ENCODE peak calls at places on chromosomes 12 and 14, in four cellular contexts. B, Z, P and M are unnamed samples.

GRCh38 chr12:57456145-57456700 is 1.1 kb downstream of the INHBE start:
- DNase-seq in B (peak; percentile 44), Z (peak; percentile 51), P (peak; percentile 92), M (peak; percentile 62)

GRCh38 chr14:58992935-58993334 is 195.5 kb upstream of the DAAM1 start:
- DNase-seq in B (no peak), Z (no peak), P (no peak), M (no peak)

GRCh38 chr14:95130545-95130944 is 26.8 kb downstream of the DICER1 start:
- DNase-seq in B (no peak), Z (no peak), P (no peak), M (no peak)

GRCh38 chr12:92995258-92995905 is 66.3 kb upstream of the EEA1 start:
- DNase-seq in B (no peak), Z (no peak), P (no peak), M (no peak)

GRCh38 chr12:127293507-127294310 is 973.3 kb upstream of the TMEM132C start:
- DNase-seq in B (peak; percentile 33), Z (peak; percentile 8), P (peak; percentile 85), M (peak; percentile 2)

GRCh38 chr12:111462134-111462821 is 56.6 kb downstream of the SH2B3 start:
- DNase-seq in B (peak; percentile 87), Z (no peak), P (no peak), M (no peak)

GRCh38 chr14:77059276-77059934 is 30.9 kb upstream of the IRF2BPL start:
- DNase-seq in B (peak; percentile 91), Z (no peak), P (peak; percentile 86), M (peak; percentile 83)

GRCh38 chr12:22880331-22880730 is 255.4 kb downstream of the ETNK1 start:
- DNase-seq in B (no peak), Z (no peak), P (no peak), M (no peak)

GRCh38 chr12:111788178-111788654 is 21.5 kb downstream of the ALDH2 start:
- DNase-seq in B (peak; percentile 55), Z (no peak), P (no peak), M (no peak)

GRCh38 chr12:39553476-39553875 is 66.1 kb downstream of the ABCD2 start:
- DNase-seq in B (no peak), Z (no peak), P (no peak), M (peak; percentile 79)

GRCh38 chr12:101490286-101490920 is 15.3 kb downstream of the SPIC start:
- DNase-seq in B (no peak), Z (peak; percentile 12), P (peak; percentile 71), M (no peak)

GRCh38 chr12:114674201-114675047 is 9.6 kb downstream of the TBX3 start:
- DNase-seq in B (peak; percentile 64), Z (peak; percentile 21), P (peak; percentile 63), M (no peak)

GRCh38 chr12:120658286-120659150 is 18.1 kb downstream of the CABP1 start:
- DNase-seq in B (no peak), Z (no peak), P (no peak), M (peak; percentile 5)

DNA sequence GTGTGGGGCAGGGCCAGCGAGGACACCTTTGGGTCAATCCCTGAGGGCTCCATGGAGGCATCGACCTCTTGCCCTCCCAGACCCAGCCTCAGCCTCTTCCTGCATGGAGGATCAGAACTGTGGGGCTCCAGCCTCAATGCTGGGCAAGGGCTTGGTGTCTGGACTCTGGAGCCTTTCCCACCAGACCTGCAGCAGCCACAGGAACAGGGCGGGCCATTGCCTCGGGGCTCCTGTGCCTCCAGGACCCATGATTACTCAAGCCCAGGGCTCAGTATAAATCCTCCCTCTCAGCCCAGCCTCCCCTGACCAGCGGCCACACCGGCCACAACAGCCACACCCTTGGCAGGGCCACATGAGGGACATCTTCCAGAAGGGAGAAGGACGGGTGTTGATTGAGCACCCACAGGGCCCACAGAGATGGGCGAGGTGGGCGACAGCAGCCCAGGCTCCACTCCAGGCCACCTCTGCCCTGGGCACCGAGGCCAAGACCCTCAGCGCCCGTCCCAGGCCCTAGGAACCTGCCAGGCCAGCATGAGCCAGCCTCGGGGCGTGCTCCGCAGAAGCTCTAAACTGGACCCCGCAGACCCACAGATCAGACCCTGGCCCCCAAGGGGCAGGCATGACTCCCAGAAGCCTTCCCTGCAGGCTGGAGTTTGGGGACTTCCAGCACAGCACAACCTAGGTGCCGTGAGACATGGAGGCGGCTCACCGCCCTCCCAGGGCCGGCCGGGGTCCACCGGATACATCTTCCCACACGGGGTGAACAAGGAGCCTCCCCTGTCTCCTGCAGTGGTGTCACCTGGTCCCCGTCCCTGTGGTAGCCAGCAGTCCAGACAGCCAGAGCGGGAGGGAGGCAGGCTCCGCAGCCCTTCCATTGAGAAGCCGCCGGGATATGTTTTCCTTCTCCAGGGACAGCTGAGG is 25.1 kb downstream of the NCOR2 start:
- DNase-seq in B (no peak), Z (no peak), P (no peak), M (peak; percentile 85)
- H2AK5ac ChIP-seq in B (no peak overlapping the region), Z (peak overlapping the region; percentile 90), P (no peak overlapping the region), M (no peak overlapping the region)

DNA sequence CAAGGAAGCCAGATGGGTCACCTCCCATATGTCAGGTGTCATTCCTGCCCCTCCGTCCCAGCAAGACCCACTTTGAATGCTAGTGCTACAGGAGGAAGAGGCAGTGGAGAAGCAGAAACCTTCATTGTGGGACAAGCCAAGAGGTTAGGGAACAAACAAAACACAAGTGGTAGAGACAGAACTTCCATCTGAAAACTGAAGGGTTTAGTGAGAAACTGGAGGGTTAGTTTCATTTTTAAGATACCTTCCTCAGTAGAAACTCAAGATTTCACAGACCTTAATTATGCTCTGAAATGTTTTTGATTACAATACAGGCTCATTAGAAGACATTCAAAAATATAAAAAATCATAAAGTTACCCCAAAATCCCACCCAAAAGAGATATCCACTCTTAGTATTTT is 24.3 kb downstream of the DMAC2L start:
- DNase-seq in B (no peak), Z (no peak), P (no peak), M (no peak)
- H2BK5ac ChIP-seq in B (peak overlapping the region; percentile 71), Z (no peak overlapping the region), P (no peak overlapping the region), M (no peak overlapping the region)

DNA sequence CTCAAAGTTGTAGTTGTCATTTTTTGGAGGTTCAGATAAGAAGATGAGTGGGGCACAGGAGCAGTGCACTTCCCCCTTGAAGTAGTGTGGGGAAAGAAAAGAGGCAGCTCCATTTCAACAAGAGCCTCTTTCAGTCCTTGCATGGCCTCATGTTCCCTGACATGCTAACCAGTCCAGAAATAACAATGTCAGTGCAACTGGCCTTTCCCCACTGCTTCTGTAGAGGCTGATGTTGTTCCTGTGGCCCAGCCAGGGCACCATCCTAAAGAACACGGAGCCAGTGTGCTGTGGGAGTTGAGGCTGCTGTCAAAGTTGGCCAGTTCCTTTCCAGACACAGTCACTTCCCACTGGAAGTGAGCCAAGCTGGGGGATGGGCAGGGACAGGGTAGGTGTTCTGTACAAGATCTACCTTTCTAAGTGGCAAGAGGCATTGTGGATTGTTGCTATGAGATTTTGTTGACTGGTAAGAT is 77.7 kb upstream of the SLC38A2 start:
- DNase-seq in B (no peak), Z (no peak), P (no peak), M (no peak)
- H2AK5ac ChIP-seq in B (peak overlapping the region; percentile 72), Z (no peak overlapping the region), P (no peak overlapping the region), M (no peak overlapping the region)

GRCh38 chr12:54356951-54357356 is 7.3 kb downstream of the GPR84 start:
- DNase-seq in B (no peak), Z (no peak), P (peak; percentile 57), M (no peak)
- H2BK5ac ChIP-seq in B (no peak overlapping the region), Z (peak overlapping the region; percentile 31), P (no peak overlapping the region), M (no peak overlapping the region)

GRCh38 chr12:131494141-131494733 is 216.7 kb upstream of the SFSWAP start:
- DNase-seq in B (no peak), Z (no peak), P (peak; percentile 21), M (no peak)
- H2AK5ac ChIP-seq in B (no peak overlapping the region), Z (peak overlapping the region; percentile 41), P (no peak overlapping the region), M (no peak overlapping the region)

GRCh38 chr12:46339051-46339450 is 33.5 kb downstream of the SLC38A2 start:
- DNase-seq in B (no peak), Z (no peak), P (no peak), M (no peak)

GRCh38 chr12:46343122-46343852 is 29.3 kb downstream of the SLC38A2 start:
- DNase-seq in B (no peak), Z (no peak), P (no peak), M (no peak)

DNA sequence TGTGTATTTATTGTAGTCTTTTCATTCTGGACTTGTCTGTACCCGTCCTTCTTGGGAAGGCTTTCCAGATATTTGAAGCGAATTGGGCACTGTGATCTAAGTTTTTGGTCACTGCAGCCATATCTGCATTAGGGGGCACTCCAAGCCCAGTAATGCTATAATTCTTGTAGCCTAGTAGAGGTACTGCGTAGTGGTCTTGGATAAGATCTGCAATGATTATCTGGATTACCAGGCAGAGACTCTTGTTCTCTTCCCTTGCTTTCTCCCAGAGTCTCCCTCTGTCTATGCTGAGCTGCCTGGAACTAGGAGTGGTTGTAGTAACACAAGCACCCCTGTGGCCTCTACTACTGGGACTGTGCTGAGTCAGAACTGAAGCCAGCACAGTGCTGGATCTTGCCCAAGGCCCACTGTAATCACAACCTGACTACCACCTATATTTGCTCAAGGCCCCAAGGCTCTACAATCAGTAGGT is 30.0 kb downstream of the SLC38A2 start:
- DNase-seq in B (peak; percentile 63), Z (no peak), P (peak; percentile 67), M (peak; percentile 38)
- H2BK5ac ChIP-seq in B (no peak overlapping the region), Z (no peak overlapping the region), P (no peak overlapping the region), M (no peak overlapping the region)

DNA sequence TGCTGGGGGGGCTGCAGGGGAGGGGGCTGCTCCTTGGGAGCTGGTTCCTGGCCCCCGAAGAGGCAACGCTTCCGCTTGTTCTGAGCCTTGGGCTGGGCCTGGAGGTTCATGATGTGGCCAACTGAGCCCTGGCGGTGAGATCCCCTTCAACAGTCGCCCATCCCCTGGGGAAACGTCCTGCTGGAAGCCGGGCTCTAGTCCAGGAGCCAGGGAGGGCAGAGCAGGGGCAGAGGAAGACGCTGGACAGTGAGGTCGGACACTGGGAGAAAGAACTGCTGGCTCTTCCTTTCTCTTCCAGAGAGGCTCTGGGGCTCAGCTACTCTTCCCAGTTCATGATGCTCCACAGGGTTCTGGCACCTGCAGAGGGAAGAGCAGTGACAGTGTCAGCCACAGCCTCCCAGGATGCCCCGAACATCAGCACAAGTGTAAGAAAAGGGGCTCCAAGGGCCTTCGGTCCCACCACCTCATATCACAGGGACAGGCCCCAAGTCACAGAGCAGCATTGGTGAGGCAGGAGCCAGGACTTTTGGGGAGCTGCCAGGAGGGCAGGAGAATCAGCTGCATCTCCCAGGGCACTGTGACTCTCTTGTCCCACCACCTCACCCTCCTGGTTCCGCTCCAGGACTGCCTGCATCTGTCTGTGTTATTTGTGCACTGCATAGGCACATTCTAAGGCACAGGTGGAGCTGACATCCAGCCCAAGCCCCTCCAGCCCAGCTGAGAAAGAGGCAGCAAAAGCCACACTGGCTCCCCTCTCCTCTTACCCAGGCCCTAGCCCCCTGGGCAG is 25.9 kb upstream of the PNMA1 start:
- DNase-seq in B (no peak), Z (no peak), P (peak; percentile 16), M (no peak)
- H2AK5ac ChIP-seq in B (peak overlapping the region; percentile 35), Z (peak overlapping the region; percentile 70), P (no peak overlapping the region), M (peak overlapping the region; percentile 40)